ENCODE peak calls at places on chromosomes 3 and 15, in seven cellular contexts. U, A, P, C, K, Z and B are unnamed samples.

GRCh38 chr3:33578325-33579180 is 138.3 kb upstream of the UBP1 start:
- DNase-seq in U (no peak), A (no peak), P (no peak), C (no peak), K (no peak), Z (peak; percentile 72), B (peak; percentile 25)

GRCh38 chr15:45285413-45285812 is 33.4 kb downstream of the SLC28A2 start:
- DNase-seq in U (no peak), A (no peak), P (no peak), C (no peak), K (no peak), Z (no peak), B (no peak)

GRCh38 chr3:194135806-194136518 is at the start of gene HES1:
- DNase-seq in U (peak; percentile 100), A (peak; percentile 85), P (peak; percentile 99), C (peak; percentile 62), K (peak; percentile 66), Z (peak; percentile 97), B (peak; percentile 96)

GRCh38 chr3:165056510-165056909 is 21.8 kb downstream of the SI start:
- DNase-seq in U (no peak), A (peak; percentile 7), P (peak; percentile 9), C (no peak), K (no peak), Z (no peak), B (no peak)

GRCh38 chr3:32296251-32297204 is 58.0 kb downstream of the CMTM8 start:
- DNase-seq in U (no peak), A (peak; percentile 87), P (peak; percentile 52), C (peak; percentile 3), K (peak; percentile 81), Z (peak; percentile 60), B (peak; percentile 85)

GRCh38 chr3:145531548-145531947 is 629.4 kb downstream of the PLOD2 start:
- DNase-seq in U (no peak), A (no peak), P (no peak), C (no peak), K (no peak), Z (no peak), B (no peak)

GRCh38 chr3:165642761-165643432 is 194.3 kb downstream of the BCHE start:
- DNase-seq in U (peak; percentile 63), A (peak; percentile 32), P (peak; percentile 91), C (no peak), K (no peak), Z (peak; percentile 97), B (peak; percentile 91)

GRCh38 chr15:80561500-80561899 is 133.6 kb upstream of the ABHD17C start:
- DNase-seq in U (no peak), A (no peak), P (no peak), C (no peak), K (no peak), Z (no peak), B (no peak)

GRCh38 chr3:14491396-14492190 is 48.5 kb downstream of the GRIP2 start:
- DNase-seq in U (no peak), A (no peak), P (no peak), C (no peak), K (no peak), Z (no peak), B (no peak)

GRCh38 chr3:55405436-55405835 is 81.7 kb downstream of the WNT5A start:
- DNase-seq in U (no peak), A (peak; percentile 61), P (no peak), C (no peak), K (no peak), Z (peak; percentile 20), B (no peak)

GRCh38 chr3:19934098-19934566 is at the start of gene EFHB:
- DNase-seq in U (peak; percentile 76), A (peak; percentile 69), P (peak; percentile 42), C (no peak), K (no peak), Z (peak; percentile 25), B (no peak)

GRCh38 chr3:173911446-173911845 is 513.9 kb downstream of the NLGN1 start:
- DNase-seq in U (peak; percentile 61), A (no peak), P (no peak), C (peak; percentile 52), K (no peak), Z (no peak), B (no peak)

GRCh38 chr15:82803793-82804574 is 1.9 kb downstream of the FSD2 start:
- DNase-seq in U (no peak), A (no peak), P (no peak), C (no peak), K (no peak), Z (no peak), B (no peak)

GRCh38 chr3:37593796-37594195 is 267.9 kb upstream of the CTDSPL start:
- DNase-seq in U (no peak), A (no peak), P (no peak), C (no peak), K (no peak), Z (no peak), B (no peak)